ENCODE peak calls at places on chromosomes 6 and 20, in ten cellular contexts. W is GM06990, D is esophagus muscularis mucosa, S is esophagus squamous epithelium, J is fibroblast of the aortic adventitia, P is body of pancreas, B is right cardiac atrium, Q is choroid plexus epithelial cell, X is AML-193, I is heart right ventricle. Z is an unnamed sample.

GRCh38 chr20:11221046-11221445 is 547.2 kb upstream of the JAG1 start:
- DNase-seq in W (no peak), J (peak; percentile 86), P (no peak), I (no peak), X (no peak), Q (no peak), S (no peak), D (no peak), B (no peak), Z (no peak)

GRCh38 chr20:35344354-35344837 is 52.2 kb upstream of the FAM83C start:
- DNase-seq in J (peak; percentile 91), P (no peak), I (peak; percentile 16), S (no peak), D (no peak), B (peak; percentile 89), W (no peak), X (peak; percentile 73), Q (peak; percentile 96), Z (peak; percentile 77)

GRCh38 chr6:158835616-158836221 is 16.6 kb upstream of the EZR start:
- DNase-seq in I (peak; percentile 57), Q (no peak), J (peak; percentile 80), B (peak; percentile 92), S (no peak), P (peak; percentile 67), D (no peak), W (no peak), X (no peak), Z (no peak)

GRCh38 chr6:132414761-132415160 is 13.5 kb upstream of the MOXD1 start:
- DNase-seq in Q (no peak), S (no peak), W (no peak), D (no peak), J (no peak), I (no peak), P (no peak), X (no peak), B (no peak), Z (no peak)

GRCh38 chr6:52603000-52603795 is 26.3 kb upstream of the TRAM2 start:
- DNase-seq in B (no peak), I (no peak), P (no peak), W (no peak), Q (peak; percentile 84), S (no peak), X (no peak), J (peak; percentile 59), D (peak; percentile 50), Z (no peak)

GRCh38 chr6:158812611-158813010 is 6.6 kb downstream of the EZR start:
- DNase-seq in Q (no peak), D (no peak), X (no peak), J (no peak), W (no peak), P (no peak), I (no peak), B (no peak), S (no peak), Z (no peak)

GRCh38 chr20:32562495-32562911 is 22.6 kb downstream of the NOL4L start:
- DNase-seq in X (no peak), W (no peak), I (no peak), P (no peak), D (no peak), S (no peak), Q (no peak), J (no peak), B (no peak), Z (no peak)

GRCh38 chr6:83442752-83443151 is 11.9 kb upstream of the ME1 start:
- DNase-seq in B (no peak), S (no peak), P (no peak), J (peak; percentile 44), X (peak; percentile 85), W (no peak), D (no peak), Q (peak; percentile 45), I (no peak), Z (no peak)

GRCh38 chr20:49532285-49532946 is 35.5 kb downstream of the PTGIS start:
- DNase-seq in D (no peak), J (no peak), P (no peak), S (no peak), B (no peak), W (no peak), I (no peak), X (no peak), Q (no peak), Z (no peak)

GRCh38 chr6:106811088-106811686 is 163.3 kb downstream of the CD24 start:
- DNase-seq in X (no peak), I (no peak), D (no peak), J (no peak), B (no peak), P (no peak), S (no peak), W (no peak), Q (no peak), Z (no peak)

GRCh38 chr20:1876975-1877603 is 18.1 kb upstream of the SIRPA start:
- DNase-seq in J (no peak), S (no peak), X (no peak), B (no peak), Q (peak; percentile 27), P (no peak), W (no peak), D (no peak), I (no peak), Z (no peak)

GRCh38 chr6:44356432-44356950 is 14.0 kb downstream of the SPATS1 start:
- DNase-seq in X (no peak), P (no peak), J (no peak), B (no peak), Q (no peak), I (no peak), D (no peak), S (no peak), W (no peak), Z (no peak)

GRCh38 chr20:6693178-6693807 is 74.2 kb upstream of the BMP2 start:
- DNase-seq in Q (no peak), S (no peak), X (no peak), J (no peak), P (no peak), D (peak; percentile 39), W (no peak), I (no peak), B (no peak), Z (no peak)

GRCh38 chr6:158991017-158991723 is 8.8 kb downstream of the RSPH3 start:
- DNase-seq in I (no peak), B (no peak), X (no peak), Q (no peak), D (no peak), P (no peak), J (no peak), S (no peak), W (no peak), Z (no peak)

GRCh38 chr20:8547035-8547649 is 415.1 kb downstream of the PLCB1 start:
- DNase-seq in D (no peak), X (no peak), J (peak; percentile 48), S (no peak), W (no peak), P (no peak), I (peak; percentile 42), B (no peak), Q (no peak), Z (no peak)

GRCh38 chr20:3866464-3866863 is 19.8 kb downstream of the MAVS start:
- DNase-seq in S (no peak), X (no peak), Q (no peak), B (no peak), D (no peak), P (no peak), W (no peak), I (no peak), J (no peak), Z (no peak)

GRCh38 chr6:13908955-13909381 is 15.8 kb upstream of the RNF182 start:
- DNase-seq in J (peak; percentile 81), D (no peak), Q (peak; percentile 88), X (peak; percentile 76), I (peak; percentile 49), B (peak; percentile 56), W (no peak), S (no peak), P (peak; percentile 40), Z (peak; percentile 62)

GRCh38 chr6:36442671-36443497 is at the start of the genes KCTD20 and PXT1:
- DNase-seq in X (peak; percentile 88), W (peak; percentile 92), J (peak; percentile 84), B (peak; percentile 95), I (peak; percentile 89), S (peak; percentile 20), Q (peak; percentile 86), P (peak; percentile 87), D (peak; percentile 96), Z (peak; percentile 90)

GRCh38 chr6:159098636-159099106 is 53.9 kb upstream of the TAGAP start:
- DNase-seq in Q (no peak), D (no peak), W (peak; percentile 64), B (no peak), J (no peak), P (no peak), S (no peak), X (no peak), I (no peak), Z (no peak)

GRCh38 chr6:158772851-158773371 is 46.3 kb downstream of the EZR start:
- DNase-seq in Q (peak; percentile 28), S (no peak), D (no peak), P (no peak), X (no peak), W (no peak), J (peak; percentile 45), B (no peak), I (no peak), Z (no peak)

GRCh38 chr6:35021014-35021413 is 120.1 kb downstream of the TCP11 start:
- DNase-seq in X (no peak), W (no peak), J (peak; percentile 19), S (no peak), I (peak; percentile 59), Q (no peak), B (peak; percentile 88), P (no peak), D (no peak), Z (peak; percentile 76)

GRCh38 chr6:11604836-11605506 is 67.4 kb downstream of the TMEM170B start:
- DNase-seq in J (no peak), D (no peak), X (no peak), W (no peak), I (no peak), S (no peak), B (peak; percentile 73), P (no peak), Q (no peak), Z (no peak)

GRCh38 chr6:43800746-43801488 is 30.9 kb downstream of the VEGFA start:
- DNase-seq in S (no peak), X (no peak), D (no peak), B (peak; percentile 33), J (no peak), Q (no peak), I (no peak), P (no peak), W (no peak), Z (no peak)

GRCh38 chr20:62474585-62475026 is 1.2 kb downstream of the GATA5 start:
- DNase-seq in P (no peak), B (no peak), J (no peak), Q (no peak), S (no peak), I (no peak), X (no peak), D (no peak), W (no peak), Z (no peak)

GRCh38 chr20:7980332-7981046 is 39.1 kb downstream of the TMX4 start:
- DNase-seq in J (peak; percentile 61), S (no peak), D (no peak), X (peak; percentile 22), Q (peak; percentile 82), P (no peak), I (no peak), B (no peak), W (no peak), Z (peak; percentile 23)

GRCh38 chr6:1832844-1833787 is 223.4 kb downstream of the FOXC1 start:
- DNase-seq in Q (peak; percentile 48), B (peak; percentile 85), I (peak; percentile 46), J (no peak), P (peak; percentile 64), W (no peak), D (no peak), X (no peak), S (no peak), Z (peak; percentile 53)

GRCh38 chr20:62293111-62293784 is 9.5 kb upstream of the ADRM1 start:
- DNase-seq in Q (no peak), W (no peak), I (no peak), S (no peak), P (no peak), X (no peak), B (no peak), J (no peak), D (no peak), Z (no peak)

GRCh38 chr6:54465649-54466300 is 157.5 kb downstream of the TINAG start:
- DNase-seq in D (no peak), J (no peak), W (no peak), I (no peak), Q (no peak), X (no peak), B (no peak), P (no peak), S (no peak), Z (no peak)

Z was measured in adrenal gland.